ENCODE peak calls at places on chromosomes 11 and 22, in eight cellular contexts. One of them, this sample, is unnamed.

GRCh38 chr11:129750343-129751292 is 65.0 kb upstream of the TMEM45B start:
- DNase-seq in omental fat pad: peak
- DNase-seq in SW480: peak
- DNase-seq in NCI-H748 treated with DMSO at 0.1 percent for 48 hours: peak
- DNase-seq in T-helper 2 cell: peak
- DNase-seq in endothelial cell: peak
- DNase-seq in ovary: peak
- DNase-seq in HEK293T: peak
- DNase-seq in this sample: peak

GRCh38 chr11:68569357-68569756 is 108.8 kb downstream of the PPP6R3 start:
- DNase-seq in omental fat pad: no peak
- DNase-seq in SW480: no peak
- DNase-seq in NCI-H748 treated with DMSO at 0.1 percent for 48 hours: no peak
- DNase-seq in T-helper 2 cell: no peak
- DNase-seq in endothelial cell: no peak
- DNase-seq in ovary: no peak
- DNase-seq in HEK293T: no peak
- DNase-seq in this sample: no peak

GRCh38 chr11:61773356-61773755 is 19.0 kb downstream of the TMEM258 start:
- DNase-seq in omental fat pad: no peak
- DNase-seq in SW480: no peak
- DNase-seq in NCI-H748 treated with DMSO at 0.1 percent for 48 hours: no peak
- DNase-seq in T-helper 2 cell: no peak
- DNase-seq in endothelial cell: no peak
- DNase-seq in ovary: no peak
- DNase-seq in HEK293T: no peak
- DNase-seq in this sample: no peak

GRCh38 chr22:28955817-28956216 is 72.4 kb downstream of the ZNRF3 start:
- DNase-seq in omental fat pad: no peak
- DNase-seq in SW480: peak
- DNase-seq in NCI-H748 treated with DMSO at 0.1 percent for 48 hours: no peak
- DNase-seq in T-helper 2 cell: peak
- DNase-seq in endothelial cell: no peak
- DNase-seq in ovary: no peak
- DNase-seq in HEK293T: no peak
- DNase-seq in this sample: no peak

GRCh38 chr11:126645206-126645605 is 289.7 kb downstream of the ST3GAL4 start:
- DNase-seq in omental fat pad: no peak
- DNase-seq in SW480: no peak
- DNase-seq in NCI-H748 treated with DMSO at 0.1 percent for 48 hours: no peak
- DNase-seq in T-helper 2 cell: no peak
- DNase-seq in endothelial cell: no peak
- DNase-seq in ovary: no peak
- DNase-seq in HEK293T: no peak
- DNase-seq in this sample: no peak

GRCh38 chr11:86686531-86686930 is 14.1 kb upstream of the ME3 start:
- DNase-seq in omental fat pad: no peak
- DNase-seq in SW480: no peak
- DNase-seq in NCI-H748 treated with DMSO at 0.1 percent for 48 hours: no peak
- DNase-seq in T-helper 2 cell: no peak
- DNase-seq in endothelial cell: no peak
- DNase-seq in ovary: no peak
- DNase-seq in HEK293T: no peak
- DNase-seq in this sample: no peak

GRCh38 chr11:71453911-71454304 is 905 bp downstream of the NADSYN1 start:
- DNase-seq in omental fat pad: no peak
- DNase-seq in SW480: no peak
- DNase-seq in NCI-H748 treated with DMSO at 0.1 percent for 48 hours: no peak
- DNase-seq in T-helper 2 cell: no peak
- DNase-seq in endothelial cell: no peak
- DNase-seq in ovary: no peak
- DNase-seq in HEK293T: no peak
- DNase-seq in this sample: no peak

GRCh38 chr11:67649634-67650540 is 643 bp downstream of the ACY3 start:
- DNase-seq in omental fat pad: no peak
- DNase-seq in SW480: peak
- DNase-seq in NCI-H748 treated with DMSO at 0.1 percent for 48 hours: no peak
- DNase-seq in T-helper 2 cell: no peak
- DNase-seq in endothelial cell: no peak
- DNase-seq in ovary: no peak
- DNase-seq in HEK293T: no peak
- DNase-seq in this sample: no peak

This sample was measured in COR-L47.